ENCODE peak calls at places on chromosomes 4 and X, in seven cellular contexts. One of them, this sample, is unnamed.

GRCh38 chr4:142406051-142406549 is 440.0 kb downstream of the INPP4B start:
- DNase-seq in NCI-H1417: no peak
- DNase-seq in dorsolateral prefrontal cortex: no peak
- DNase-seq in colonic mucosa: no peak
- DNase-seq in EL: peak; percentile 68
- DNase-seq in hepatocyte: peak; percentile 4
- DNase-seq in non-pigmented ciliary epithelial cell: no peak
- DNase-seq in this sample: peak; percentile 28

GRCh38 chr4:187732524-187732923 is 263.0 kb upstream of the ZFP42 start:
- DNase-seq in NCI-H1417: no peak
- DNase-seq in dorsolateral prefrontal cortex: no peak
- DNase-seq in colonic mucosa: no peak
- DNase-seq in EL: peak; percentile 2
- DNase-seq in hepatocyte: no peak
- DNase-seq in non-pigmented ciliary epithelial cell: peak; percentile 10
- DNase-seq in this sample: no peak

GRCh38 chrX:72208126-72208525 is 26.6 kb downstream of the PIN4 start:
- DNase-seq in NCI-H1417: no peak
- DNase-seq in dorsolateral prefrontal cortex: no peak
- DNase-seq in colonic mucosa: no peak
- DNase-seq in EL: peak; percentile 9
- DNase-seq in hepatocyte: no peak
- DNase-seq in non-pigmented ciliary epithelial cell: no peak
- DNase-seq in this sample: no peak

GRCh38 chr4:23959401-23960148 is 69.7 kb upstream of the PPARGC1A start:
- DNase-seq in NCI-H1417: no peak
- DNase-seq in dorsolateral prefrontal cortex: no peak
- DNase-seq in colonic mucosa: no peak
- DNase-seq in EL: no peak
- DNase-seq in hepatocyte: no peak
- DNase-seq in non-pigmented ciliary epithelial cell: no peak
- DNase-seq in this sample: peak; percentile 19

GRCh38 chr4:53321151-53321987 is 44.5 kb downstream of the SCFD2 start:
- DNase-seq in NCI-H1417: peak; percentile 40
- DNase-seq in dorsolateral prefrontal cortex: no peak
- DNase-seq in colonic mucosa: no peak
- DNase-seq in EL: peak; percentile 82
- DNase-seq in hepatocyte: no peak
- DNase-seq in non-pigmented ciliary epithelial cell: peak; percentile 55
- DNase-seq in this sample: no peak

GRCh38 chr4:73698217-73698616 is 42.2 kb upstream of the CXCL8 start:
- DNase-seq in NCI-H1417: no peak
- DNase-seq in dorsolateral prefrontal cortex: no peak
- DNase-seq in colonic mucosa: no peak
- DNase-seq in EL: no peak
- DNase-seq in hepatocyte: no peak
- DNase-seq in non-pigmented ciliary epithelial cell: no peak
- DNase-seq in this sample: peak; percentile 48

GRCh38 chr4:54626113-54626512 is 31.6 kb upstream of the KIT start:
- DNase-seq in NCI-H1417: no peak
- DNase-seq in dorsolateral prefrontal cortex: no peak
- DNase-seq in colonic mucosa: no peak
- DNase-seq in EL: no peak
- DNase-seq in hepatocyte: no peak
- DNase-seq in non-pigmented ciliary epithelial cell: no peak
- DNase-seq in this sample: no peak

GRCh38 chr4:55758081-55758480 is 61.5 kb upstream of the EXOC1L start:
- DNase-seq in NCI-H1417: no peak
- DNase-seq in dorsolateral prefrontal cortex: no peak
- DNase-seq in colonic mucosa: no peak
- DNase-seq in EL: no peak
- DNase-seq in hepatocyte: no peak
- DNase-seq in non-pigmented ciliary epithelial cell: no peak
- DNase-seq in this sample: peak; percentile 25

GRCh38 chrX:43589735-43590515 is 66.2 kb upstream of the MAOA start:
- DNase-seq in NCI-H1417: no peak
- DNase-seq in dorsolateral prefrontal cortex: no peak
- DNase-seq in colonic mucosa: no peak
- DNase-seq in EL: no peak
- DNase-seq in hepatocyte: peak; percentile 59
- DNase-seq in non-pigmented ciliary epithelial cell: no peak
- DNase-seq in this sample: peak; percentile 3

GRCh38 chrX:134186362-134187121 is 50.4 kb upstream of the CCDC160 start:
- DNase-seq in NCI-H1417: no peak
- DNase-seq in dorsolateral prefrontal cortex: no peak
- DNase-seq in colonic mucosa: no peak
- DNase-seq in EL: no peak
- DNase-seq in hepatocyte: no peak
- DNase-seq in non-pigmented ciliary epithelial cell: no peak
- DNase-seq in this sample: no peak

GRCh38 chr4:26113339-26113940 is 199.4 kb downstream of the SMIM20 start:
- DNase-seq in NCI-H1417: no peak
- DNase-seq in dorsolateral prefrontal cortex: no peak
- DNase-seq in colonic mucosa: no peak
- DNase-seq in EL: no peak
- DNase-seq in hepatocyte: no peak
- DNase-seq in non-pigmented ciliary epithelial cell: no peak
- DNase-seq in this sample: peak; percentile 37

GRCh38 chrX:151779258-151779657 is 44.7 kb downstream of the CNGA2 start:
- DNase-seq in NCI-H1417: no peak
- DNase-seq in dorsolateral prefrontal cortex: no peak
- DNase-seq in colonic mucosa: no peak
- DNase-seq in EL: no peak
- DNase-seq in hepatocyte: no peak
- DNase-seq in non-pigmented ciliary epithelial cell: no peak
- DNase-seq in this sample: no peak

GRCh38 chr4:113682730-113683129 is 78.8 kb downstream of the CAMK2D start:
- DNase-seq in NCI-H1417: no peak
- DNase-seq in dorsolateral prefrontal cortex: no peak
- DNase-seq in colonic mucosa: no peak
- DNase-seq in EL: peak; percentile 67
- DNase-seq in hepatocyte: no peak
- DNase-seq in non-pigmented ciliary epithelial cell: peak; percentile 48
- DNase-seq in this sample: peak; percentile 66

GRCh38 chrX:119673336-119673735 is 19.6 kb downstream of the SEPTIN6 start:
- DNase-seq in NCI-H1417: no peak
- DNase-seq in dorsolateral prefrontal cortex: no peak
- DNase-seq in colonic mucosa: no peak
- DNase-seq in EL: no peak
- DNase-seq in hepatocyte: no peak
- DNase-seq in non-pigmented ciliary epithelial cell: no peak
- DNase-seq in this sample: no peak

GRCh38 chr4:2051086-2051485 is 8.0 kb upstream of the NAT8L start:
- DNase-seq in NCI-H1417: no peak
- DNase-seq in dorsolateral prefrontal cortex: no peak
- DNase-seq in colonic mucosa: no peak
- DNase-seq in EL: no peak
- DNase-seq in hepatocyte: no peak
- DNase-seq in non-pigmented ciliary epithelial cell: no peak
- DNase-seq in this sample: no peak

GRCh38 chr4:38621004-38621684 is 42.9 kb upstream of the KLF3 start:
- DNase-seq in NCI-H1417: peak; percentile 3
- DNase-seq in dorsolateral prefrontal cortex: no peak
- DNase-seq in colonic mucosa: peak; percentile 75
- DNase-seq in EL: peak; percentile 18
- DNase-seq in hepatocyte: peak; percentile 83
- DNase-seq in non-pigmented ciliary epithelial cell: no peak
- DNase-seq in this sample: peak; percentile 90

GRCh38 chrX:119251381-119251780 is 15.3 kb downstream of the PGRMC1 start:
- DNase-seq in NCI-H1417: no peak
- DNase-seq in dorsolateral prefrontal cortex: no peak
- DNase-seq in colonic mucosa: peak; percentile 33
- DNase-seq in EL: no peak
- DNase-seq in hepatocyte: peak; percentile 7
- DNase-seq in non-pigmented ciliary epithelial cell: no peak
- DNase-seq in this sample: no peak

GRCh38 chr4:51930557-51930956 is 87.6 kb downstream of the DCUN1D4 start:
- DNase-seq in NCI-H1417: no peak
- DNase-seq in dorsolateral prefrontal cortex: no peak
- DNase-seq in colonic mucosa: no peak
- DNase-seq in EL: no peak
- DNase-seq in hepatocyte: no peak
- DNase-seq in non-pigmented ciliary epithelial cell: no peak
- DNase-seq in this sample: no peak

GRCh38 chr4:184403384-184403781 is 71.0 kb downstream of the IRF2 start:
- DNase-seq in NCI-H1417: no peak
- DNase-seq in dorsolateral prefrontal cortex: no peak
- DNase-seq in colonic mucosa: no peak
- DNase-seq in EL: no peak
- DNase-seq in hepatocyte: no peak
- DNase-seq in non-pigmented ciliary epithelial cell: no peak
- DNase-seq in this sample: no peak

GRCh38 chr4:188658958-188659522 is 519.8 kb downstream of the TRIML1 start:
- DNase-seq in NCI-H1417: no peak
- DNase-seq in dorsolateral prefrontal cortex: no peak
- DNase-seq in colonic mucosa: no peak
- DNase-seq in EL: no peak
- DNase-seq in hepatocyte: no peak
- DNase-seq in non-pigmented ciliary epithelial cell: no peak
- DNase-seq in this sample: peak; percentile 85

GRCh38 chrX:1196436-1196835 is 16.0 kb downstream of the CRLF2 start:
- DNase-seq in NCI-H1417: no peak
- DNase-seq in dorsolateral prefrontal cortex: no peak
- DNase-seq in colonic mucosa: peak; percentile 9
- DNase-seq in EL: no peak
- DNase-seq in hepatocyte: no peak
- DNase-seq in non-pigmented ciliary epithelial cell: no peak
- DNase-seq in this sample: no peak

GRCh38 chrX:1159515-1159914 is 52.9 kb downstream of the CRLF2 start:
- DNase-seq in NCI-H1417: no peak
- DNase-seq in dorsolateral prefrontal cortex: no peak
- DNase-seq in colonic mucosa: no peak
- DNase-seq in EL: no peak
- DNase-seq in hepatocyte: no peak
- DNase-seq in non-pigmented ciliary epithelial cell: no peak
- DNase-seq in this sample: no peak

GRCh38 chr4:176207839-176208238 is 12.5 kb upstream of the SPATA4 start:
- DNase-seq in NCI-H1417: no peak
- DNase-seq in dorsolateral prefrontal cortex: no peak
- DNase-seq in colonic mucosa: no peak
- DNase-seq in EL: no peak
- DNase-seq in hepatocyte: peak; percentile 43
- DNase-seq in non-pigmented ciliary epithelial cell: no peak
- DNase-seq in this sample: no peak

This sample was measured in DMS53.